ENCODE peak calls at places on chromosomes 3 and 15, in seven cellular contexts. C is GM12878, P is HepG2, Z is SK-N-SH, E is K562, K is WTC11, J is IMR-90. A is an unnamed sample.

GRCh38 chr15:39403674-39404117 is 177.2 kb upstream of the THBS1 start:
- DNase-seq in C (no peak), J (peak), K (no peak), E (no peak), Z (peak), P (peak), A (peak)

GRCh38 chr15:58506787-58507671 is 75.2 kb downstream of the LIPC start:
- DNase-seq in P (no peak), J (no peak), C (no peak), Z (no peak), E (no peak), K (no peak), A (no peak)

GRCh38 chr15:55909036-55909811 is 84.2 kb downstream of the NEDD4 start:
- DNase-seq in J (peak), P (no peak), Z (no peak), E (no peak), K (no peak), C (no peak), A (peak)

GRCh38 chr15:39153718-39154117 is 427.2 kb upstream of the THBS1 start:
- DNase-seq in Z (no peak), E (no peak), C (no peak), J (peak), P (no peak), K (no peak), A (no peak)

GRCh38 chr3:110414851-110415250 is 656.8 kb upstream of the NECTIN3 start:
- DNase-seq in J (peak), Z (no peak), K (no peak), C (no peak), P (peak), E (no peak), A (peak)

GRCh38 chr15:90531147-90531546 is 1.4 kb downstream of the CRTC3 start:
- DNase-seq in P (no peak), J (no peak), E (peak), Z (peak), C (no peak), K (no peak), A (no peak)

GRCh38 chr3:13022348-13023250 is 50.6 kb downstream of the IQSEC1 start:
- DNase-seq in E (no peak), C (no peak), P (no peak), Z (peak), K (peak), J (peak), A (peak)

GRCh38 chr3:66812126-66812525 is 186.0 kb upstream of the KBTBD8 start:
- DNase-seq in E (no peak), K (no peak), C (no peak), Z (no peak), J (peak), P (no peak), A (no peak)

GRCh38 chr15:40847225-40847961 is 3.5 kb downstream of the SPINT1 start:
- DNase-seq in P (peak), E (peak), K (no peak), Z (peak), C (peak), J (peak), A (peak)

GRCh38 chr15:100710213-100710612 is 107.8 kb downstream of the ASB7 start:
- DNase-seq in E (no peak), P (no peak), Z (no peak), C (no peak), J (no peak), K (no peak), A (no peak)
- TF ChIP-seq USF2 in E (no peak), P (no peak), Z (no peak), C (no peak), J (no peak), K (no peak), A (no peak)

GRCh38 chr3:157159037-157159761 is 748 bp downstream of the CCNL1 start:
- DNase-seq in C (no peak), E (peak), Z (peak), P (peak), J (peak), K (peak), A (no peak)
- TF ChIP-seq USF2 in C (no peak), E (no peak), Z (no peak), P (no peak), J (peak), K (no peak), A (no peak)

GRCh38 chr3:149489060-149489690 is 14.7 kb downstream of the TM4SF4 start:
- DNase-seq in P (no peak), Z (peak), C (no peak), K (peak), J (no peak), E (peak), A (no peak)

GRCh38 chr3:149486726-149487125 is 12.2 kb downstream of the TM4SF4 start:
- DNase-seq in J (no peak), Z (no peak), E (no peak), K (no peak), C (no peak), P (no peak), A (no peak)

GRCh38 chr3:149493315-149494021 is 19.0 kb downstream of the TM4SF4 start:
- DNase-seq in C (no peak), K (no peak), Z (no peak), P (peak), E (no peak), J (no peak), A (no peak)

GRCh38 chr3:149490260-149490971 is 15.9 kb downstream of the TM4SF4 start:
- DNase-seq in E (no peak), J (no peak), C (no peak), Z (no peak), P (no peak), K (no peak), A (no peak)

DNA sequence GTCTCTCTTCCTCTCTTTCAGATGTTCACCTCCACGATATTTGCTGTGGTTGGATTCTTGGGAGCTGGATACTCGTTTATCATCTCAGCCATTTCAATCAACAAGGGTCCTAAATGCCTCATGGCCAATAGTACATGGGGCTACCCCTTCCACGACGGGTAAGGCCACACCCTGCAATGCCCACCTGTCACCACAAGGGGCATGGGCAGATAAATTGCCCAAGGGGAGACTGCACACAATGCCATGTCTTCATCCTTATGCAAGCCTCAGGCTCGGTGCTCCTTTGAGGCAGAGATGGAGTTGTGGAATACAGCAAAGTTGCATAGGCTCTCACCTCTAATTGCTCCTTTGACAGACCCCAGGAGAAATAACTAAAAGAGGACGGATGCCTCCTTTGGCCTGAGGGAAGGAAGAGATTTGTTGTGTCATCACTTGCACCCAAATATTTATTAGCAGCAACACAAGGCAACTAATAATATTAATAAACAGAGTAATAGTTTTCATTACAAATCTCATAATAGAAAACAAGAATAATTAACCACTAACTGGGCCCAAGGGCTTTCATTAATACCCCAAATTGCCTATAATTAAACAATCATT is 13.2 kb downstream of the TM4SF4 start:
- DNase-seq in J (no peak), E (peak), P (no peak), C (no peak), Z (no peak), K (peak), A (peak)
- TF ChIP-seq USF2 in J (no peak), E (no peak), P (no peak), C (no peak), Z (no peak), K (no peak), A (no peak)

DNA sequence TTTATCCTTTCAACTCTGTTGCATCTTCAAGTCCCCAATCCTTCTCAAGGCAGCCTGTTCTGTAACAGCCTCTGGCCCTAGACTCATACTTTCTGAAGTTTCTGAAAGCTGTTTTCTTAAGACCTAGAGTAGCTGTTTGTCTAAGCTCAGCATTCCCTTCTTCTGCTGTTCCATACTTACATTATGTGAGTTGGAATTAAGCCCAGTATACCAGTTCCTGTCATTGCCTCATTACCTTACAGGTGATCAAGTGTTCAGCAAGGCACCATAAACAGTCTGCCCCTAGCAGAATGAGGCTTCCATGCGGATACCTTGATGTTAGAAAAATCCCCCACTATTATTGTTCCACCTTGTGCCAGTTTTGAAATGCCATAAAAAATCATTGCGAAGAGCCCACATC is 180.6 kb downstream of the PLCL2 start:
- DNase-seq in P (no peak), J (no peak), Z (no peak), E (no peak), K (no peak), C (no peak), A (no peak)
- TF ChIP-seq USF2 in P (no peak), J (no peak), Z (no peak), E (no peak), K (no peak), C (no peak), A (no peak)

GRCh38 chr3:153130312-153130977 is 31.6 kb upstream of the RAP2B start:
- DNase-seq in C (peak), P (no peak), J (peak), Z (no peak), E (no peak), K (no peak), A (peak)
- TF ChIP-seq USF2 in C (no peak), P (no peak), J (no peak), Z (no peak), E (no peak), K (no peak), A (no peak)

DNA sequence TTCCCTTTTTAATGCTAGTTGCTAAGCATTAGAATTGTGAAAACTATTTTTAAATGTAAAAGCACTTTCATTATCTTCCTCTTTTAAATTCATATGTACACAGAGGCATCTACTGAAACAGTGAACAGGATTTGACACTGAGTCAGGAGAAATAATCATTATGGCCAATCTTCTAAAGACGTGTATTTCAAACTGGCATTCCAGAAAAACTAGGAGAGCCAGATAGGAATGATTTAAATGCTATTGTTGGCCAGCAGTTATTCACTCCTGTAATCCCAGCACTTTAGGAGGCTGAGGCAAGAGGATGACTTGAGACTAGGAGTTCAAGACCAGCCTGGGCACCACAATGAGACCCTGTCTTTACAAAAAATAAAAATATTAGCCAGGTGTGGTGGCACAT is 67.6 kb upstream of the RAP2B start:
- DNase-seq in Z (no peak), E (no peak), J (no peak), C (no peak), K (no peak), P (no peak), A (no peak)
- TF ChIP-seq USF2 in Z (no peak), E (no peak), J (no peak), C (no peak), K (no peak), P (no peak), A (no peak)

DNA sequence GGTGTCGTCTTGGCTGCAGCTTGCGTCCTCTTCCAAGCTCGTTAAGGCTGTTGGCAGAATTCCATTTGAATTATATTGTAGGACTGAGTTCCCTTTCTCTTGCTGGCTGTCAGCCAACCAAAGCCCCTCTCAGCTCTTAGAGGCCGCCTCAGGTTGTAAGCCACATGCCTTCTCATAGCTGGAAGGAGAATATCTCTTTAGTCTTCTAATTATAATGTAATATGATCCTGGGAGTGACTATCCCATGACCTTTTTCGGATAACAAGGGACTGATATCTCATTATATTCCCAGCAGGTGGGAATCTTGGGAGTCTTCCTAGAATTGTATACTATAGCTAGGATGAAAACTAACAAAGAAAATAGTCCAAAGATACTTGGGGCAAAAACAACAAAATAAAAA is 4.8 kb downstream of the SCG5 start:
- DNase-seq in J (no peak), C (no peak), P (no peak), Z (no peak), E (no peak), K (no peak), A (no peak)
- TF ChIP-seq USF2 in J (no peak), C (no peak), P (no peak), Z (no peak), E (no peak), K (no peak), A (no peak)

GRCh38 chr15:98292442-98293240 is 332.1 kb downstream of the ARRDC4 start:
- DNase-seq in K (peak), J (no peak), Z (peak), E (peak), C (no peak), P (peak), A (peak)
- TF ChIP-seq USF2 in K (no peak), J (no peak), Z (no peak), E (no peak), C (no peak), P (no peak), A (no peak)

A was measured in A549.